ENCODE peak calls at places on chromosomes 2 and 18, in six cellular contexts. C is sigmoid colon, E is HL-60, Z is esophagus muscularis mucosa, K is transverse colon, P is GM12892. J is an unnamed sample.

GRCh38 chr2:191846787-191847620 is at the start of gene CAVIN2:
- DNase-seq in C (peak), E (no peak), K (peak), P (no peak), Z (no peak), J (no peak)

GRCh38 chr2:1674766-1675397 is 69.4 kb downstream of the PXDN start:
- DNase-seq in K (no peak), Z (no peak), C (peak), P (no peak), E (no peak), J (peak)

GRCh38 chr2:57947398-57947797 is 99.2 kb upstream of the VRK2 start:
- DNase-seq in Z (no peak), P (no peak), K (no peak), C (no peak), E (no peak), J (no peak)

GRCh38 chr2:54103454-54104314 is 11.7 kb upstream of the ACYP2 start:
- DNase-seq in P (no peak), Z (no peak), C (no peak), E (no peak), K (peak), J (no peak)

GRCh38 chr2:9336209-9336533 is 87.2 kb downstream of the ITGB1BP1 start:
- DNase-seq in Z (no peak), K (no peak), P (peak), E (no peak), C (no peak), J (no peak)

GRCh38 chr18:68679531-68679930 is 35.4 kb downstream of the TMX3 start:
- DNase-seq in P (no peak), Z (no peak), E (no peak), C (no peak), K (no peak), J (no peak)

GRCh38 chr18:42296723-42297122 is 341.7 kb downstream of the PIK3C3 start:
- DNase-seq in E (no peak), K (no peak), P (no peak), Z (no peak), C (no peak), J (no peak)

GRCh38 chr18:12890500-12890899 is 6.5 kb upstream of the PTPN2 start:
- DNase-seq in K (no peak), E (peak), P (no peak), C (no peak), Z (no peak), J (no peak)

GRCh38 chr2:84888401-84889276 is 7.8 kb upstream of the TRABD2A start:
- DNase-seq in C (peak), K (peak), Z (no peak), P (no peak), E (peak), J (peak)

GRCh38 chr18:58394046-58394445 is 234.8 kb downstream of the ALPK2 start:
- DNase-seq in Z (no peak), K (no peak), E (no peak), P (no peak), C (no peak), J (no peak)

GRCh38 chr2:86143926-86144685 is 38.1 kb downstream of the PTCD3 start:
- DNase-seq in E (no peak), C (no peak), Z (no peak), K (no peak), P (no peak), J (no peak)

GRCh38 chr18:56315363-56315762 is 323.0 kb downstream of the TXNL1 start:
- DNase-seq in E (no peak), P (no peak), Z (no peak), C (no peak), K (no peak), J (no peak)

GRCh38 chr2:227280895-227281294 is 44.2 kb upstream of the MFF start:
- DNase-seq in C (no peak), E (no peak), Z (no peak), P (no peak), K (no peak), J (no peak)

GRCh38 chr2:72920317-72921087 is 3.2 kb downstream of the EMX1 start:
- DNase-seq in E (no peak), P (no peak), K (no peak), Z (no peak), C (peak), J (no peak)
- TF ChIP-seq POLR2AphosphoS5 in E (no peak), P (no peak), K (no peak), Z (peak), C (no peak), J (no peak)

GRCh38 chr2:120654383-120655134 is 81.1 kb upstream of the GLI2 start:
- DNase-seq in P (no peak), E (no peak), K (no peak), C (no peak), Z (no peak), J (no peak)

GRCh38 chr2:120658285-120659158 is 77.1 kb upstream of the GLI2 start:
- DNase-seq in Z (no peak), P (no peak), C (peak), E (no peak), K (no peak), J (no peak)

GRCh38 chr2:120659275-120659952 is 76.3 kb upstream of the GLI2 start:
- DNase-seq in P (no peak), C (no peak), K (no peak), E (no peak), Z (no peak), J (no peak)

GRCh38 chr2:120653871-120654270 is 81.8 kb upstream of the GLI2 start:
- DNase-seq in P (no peak), C (no peak), Z (no peak), E (no peak), K (no peak), J (no peak)

GRCh38 chr2:120656273-120656960 is 79.3 kb upstream of the GLI2 start:
- DNase-seq in K (no peak), E (no peak), Z (no peak), P (no peak), C (no peak), J (no peak)
- TF ChIP-seq POLR2AphosphoS5 in K (no peak), E (no peak), Z (no peak), P (no peak), C (no peak), J (no peak)

DNA sequence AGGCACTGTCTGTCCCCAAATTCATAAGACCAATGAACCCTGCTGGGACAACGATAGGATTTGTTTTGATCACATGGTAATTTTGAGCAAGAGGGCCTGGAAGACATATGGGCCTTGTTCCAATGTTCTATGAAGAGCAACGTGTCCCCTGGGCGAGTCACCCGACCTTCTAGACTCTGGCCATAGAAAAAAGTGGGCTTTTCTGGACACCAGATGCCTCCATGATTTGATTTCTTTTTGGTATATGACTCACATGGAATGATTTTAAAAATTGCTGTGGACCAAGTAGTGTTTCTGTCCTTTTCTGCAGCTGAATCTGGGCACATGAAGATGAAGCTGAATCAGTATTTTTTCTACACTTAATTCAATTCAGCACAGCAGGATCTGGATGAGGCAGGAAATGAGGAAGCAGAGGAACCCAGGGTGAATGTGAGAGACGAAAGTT is 104.9 kb downstream of the CDC42EP3 start:
- DNase-seq in P (no peak), Z (no peak), E (no peak), C (no peak), K (no peak), J (no peak)
- TF ChIP-seq POLR2AphosphoS5 in P (no peak), Z (no peak), E (no peak), C (no peak), K (no peak), J (no peak)

DNA sequence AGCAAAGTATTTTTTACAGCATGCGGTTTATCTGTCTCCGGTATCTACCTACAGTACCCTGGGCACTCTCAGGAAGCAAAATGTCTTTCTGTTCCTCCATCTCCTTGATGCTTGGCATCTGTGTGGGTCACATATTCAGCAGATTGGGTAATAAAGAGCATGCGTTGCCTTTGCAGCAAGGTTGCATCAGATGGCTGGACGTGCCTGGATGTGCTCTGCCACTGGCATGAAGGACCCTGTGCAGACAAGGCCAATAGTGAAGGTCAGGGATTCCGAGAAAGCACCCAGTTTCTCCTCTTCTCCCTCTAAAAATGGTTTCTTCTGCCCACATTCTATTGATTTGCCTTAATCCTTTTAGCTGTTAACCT is 9.6 kb downstream of the CTIF start:
- DNase-seq in K (no peak), Z (no peak), P (no peak), C (peak), E (peak), J (no peak)
- TF ChIP-seq POLR2AphosphoS5 in K (no peak), Z (peak), P (no peak), C (peak), E (no peak), J (no peak)

DNA sequence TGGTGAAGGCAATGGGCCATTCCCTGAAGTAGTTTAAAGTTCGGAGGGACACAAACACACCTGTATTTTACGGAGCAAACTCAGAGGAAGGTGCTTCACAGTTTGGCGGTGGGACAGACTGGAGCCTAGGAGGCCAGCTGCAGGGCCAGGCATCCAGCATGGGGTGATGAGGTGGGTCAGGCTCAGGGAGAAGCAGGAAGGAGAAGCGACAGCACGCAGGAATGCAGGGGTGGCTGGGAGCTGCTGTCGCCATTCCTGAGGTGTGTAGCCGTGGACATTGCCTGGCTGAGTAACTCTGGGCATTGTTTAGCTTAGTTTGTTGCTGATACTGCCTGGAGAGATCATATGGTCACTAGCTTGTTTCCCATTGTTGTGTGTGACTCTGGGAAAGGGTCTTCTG is 35.8 kb upstream of the METTL21A start:
- DNase-seq in E (no peak), Z (no peak), P (no peak), K (no peak), C (no peak), J (no peak)
- TF ChIP-seq POLR2AphosphoS5 in E (no peak), Z (no peak), P (no peak), K (no peak), C (no peak), J (no peak)

GRCh38 chr2:174836345-174836999 is 72.2 kb upstream of the CHRNA1 start:
- DNase-seq in C (no peak), Z (no peak), E (no peak), P (no peak), K (no peak), J (no peak)
- TF ChIP-seq POLR2AphosphoS5 in C (no peak), Z (peak), E (no peak), P (no peak), K (no peak), J (no peak)

GRCh38 chr2:25375989-25376545 is 34.3 kb upstream of the DNMT3A start:
- DNase-seq in Z (no peak), C (peak), E (no peak), P (no peak), K (no peak), J (peak)

GRCh38 chr2:25377822-25378421 is 36.2 kb upstream of the DNMT3A start:
- DNase-seq in E (no peak), Z (no peak), K (no peak), C (peak), P (no peak), J (no peak)

GRCh38 chr2:25375371-25375988 is 33.8 kb upstream of the DNMT3A start:
- DNase-seq in K (no peak), E (peak), Z (no peak), P (no peak), C (peak), J (peak)

GRCh38 chr2:25378731-25379490 is 37.2 kb upstream of the DNMT3A start:
- DNase-seq in K (no peak), Z (no peak), E (no peak), C (peak), P (no peak), J (peak)

GRCh38 chr2:25376750-25377621 is 35.3 kb upstream of the DNMT3A start:
- DNase-seq in K (peak), Z (peak), P (peak), C (peak), E (peak), J (peak)
- TF ChIP-seq POLR2AphosphoS5 in K (no peak), Z (peak), P (no peak), C (no peak), E (peak), J (peak)

GRCh38 chr2:238475571-238475970 is 48.8 kb downstream of the ASB1 start:
- DNase-seq in Z (no peak), C (no peak), P (no peak), K (no peak), E (no peak), J (no peak)
- TF ChIP-seq POLR2AphosphoS5 in Z (no peak), C (peak), P (no peak), K (no peak), E (no peak), J (no peak)

J was measured in vagina.